ENCODE peak calls at places on chromosomes 4 and X, in five cellular contexts. K, I, L, F and S are unnamed samples.

GRCh38 chrX:22686138-22686541 is 313.6 kb upstream of the DDX53 start:
- DNase-seq in K (no peak), I (no peak), L (no peak), F (no peak), S (no peak)

GRCh38 chrX:110703641-110704040 is 92.0 kb downstream of the CHRDL1 start:
- DNase-seq in K (no peak), I (no peak), L (no peak), F (no peak), S (no peak)

GRCh38 chr4:71713611-71714203 is 70.2 kb downstream of the GC start:
- DNase-seq in K (peak), I (peak), L (peak), F (peak), S (peak)

GRCh38 chrX:154047266-154047665 is 27.6 kb upstream of the IRAK1 start:
- DNase-seq in K (no peak), I (no peak), L (no peak), F (no peak), S (no peak)

GRCh38 chr4:143617994-143618679 is 82.3 kb downstream of the FREM3 start:
- DNase-seq in K (no peak), I (no peak), L (no peak), F (no peak), S (no peak)

GRCh38 chr4:54058171-54058570 is 6.2 kb downstream of the CHIC2 start:
- DNase-seq in K (no peak), I (peak), L (no peak), F (no peak), S (no peak)

GRCh38 chr4:140070369-140070768 is 83.6 kb downstream of the MAML3 start:
- DNase-seq in K (no peak), I (no peak), L (no peak), F (no peak), S (no peak)

GRCh38 chrX:82320554-82320953 is 1118.7 kb downstream of the SH3BGRL start:
- DNase-seq in K (no peak), I (no peak), L (no peak), F (no peak), S (no peak)

GRCh38 chr4:84341559-84341958 is 157.5 kb downstream of the NKX6-1 start:
- DNase-seq in K (no peak), I (no peak), L (no peak), F (no peak), S (no peak)

GRCh38 chr4:155522201-155522600 is 144.4 kb upstream of the GUCY1A1 start:
- DNase-seq in K (no peak), I (no peak), L (no peak), F (no peak), S (no peak)